ENCODE peak calls at places on chromosomes 12 and 14, in four cellular contexts. M, S, I and Y are unnamed samples.

GRCh38 chr12:68359669-68360068 is 27.5 kb upstream of the MDM1 start:
- DNase-seq in M (no peak), I (no peak), S (no peak), Y (no peak)

GRCh38 chr12:75877588-75878381 is 153.8 kb downstream of the PHLDA1 start:
- DNase-seq in S (no peak), I (no peak), M (no peak), Y (peak; percentile 17)

GRCh38 chr14:104972301-104973211 is 5.6 kb downstream of the AHNAK2 start:
- DNase-seq in M (peak; percentile 74), S (no peak), I (peak; percentile 11), Y (no peak)

GRCh38 chr14:21241218-21241819 is 27.9 kb downstream of the HNRNPC start:
- DNase-seq in S (no peak), M (peak; percentile 22), I (no peak), Y (no peak)

GRCh38 chr12:130835011-130835410 is 4.0 kb downstream of the STX2 start:
- DNase-seq in M (no peak), I (no peak), S (no peak), Y (no peak)

GRCh38 chr14:62329427-62329826 is 567.2 kb downstream of the SNAPC1 start:
- DNase-seq in S (no peak), M (no peak), I (no peak), Y (no peak)

GRCh38 chr12:120689397-120690082 is 2.6 kb downstream of the MLEC start:
- DNase-seq in M (no peak), I (no peak), S (no peak), Y (no peak)

GRCh38 chr12:123801573-123802178 is 39.6 kb downstream of the DNAH10 start:
- DNase-seq in I (no peak), S (peak; percentile 11), M (peak; percentile 43), Y (no peak)

GRCh38 chr14:34665785-34666425 is 36.0 kb upstream of the SNX6 start:
- DNase-seq in S (peak; percentile 92), M (no peak), I (no peak), Y (no peak)

GRCh38 chr14:23154876-23155587 is 28.4 kb downstream of the SLC7A8 start:
- DNase-seq in M (peak; percentile 88), S (peak; percentile 52), I (no peak), Y (no peak)

GRCh38 chr12:1913377-1914115 is 4.9 kb downstream of the CACNA2D4 start:
- DNase-seq in S (no peak), I (no peak), M (peak; percentile 7), Y (no peak)

GRCh38 chr12:122836027-122836921 is 1.0 kb downstream of the HIP1R start:
- DNase-seq in S (no peak), I (peak; percentile 29), M (peak; percentile 47), Y (peak; percentile 23)

GRCh38 chr12:105742567-105742874 is 396.2 kb downstream of the NUAK1 start:
- DNase-seq in I (no peak), S (no peak), M (no peak), Y (no peak)

GRCh38 chr12:39122562-39123204 is 217.3 kb upstream of the CPNE8 start:
- DNase-seq in I (no peak), S (no peak), M (no peak), Y (no peak)

GRCh38 chr14:22630486-22630885 is 13.7 kb downstream of the OR6J1 start:
- DNase-seq in I (no peak), S (no peak), M (peak; percentile 71), Y (no peak)

GRCh38 chr12:103422328-103422727 is 73.4 kb downstream of the C12orf42 start:
- DNase-seq in M (no peak), S (no peak), I (no peak), Y (no peak)

GRCh38 chr12:109680521-109681030 is 33.0 kb upstream of the FAM222A start:
- DNase-seq in I (peak; percentile 35), M (no peak), S (no peak), Y (peak; percentile 22)

GRCh38 chr14:89190779-89191513 is 226.1 kb downstream of the FOXN3 start:
- DNase-seq in I (peak; percentile 91), M (no peak), S (no peak), Y (peak; percentile 92)

GRCh38 chr12:32362892-32363291 is 36.5 kb upstream of the FGD4 start:
- DNase-seq in S (no peak), M (no peak), I (no peak), Y (no peak)

GRCh38 chr12:52054838-52055741 is 3.8 kb downstream of the NR4A1 start:
- DNase-seq in M (no peak), I (no peak), S (no peak), Y (no peak)

GRCh38 chr12:59595097-59595496 is 732 bp upstream of the SLC16A7 start:
- DNase-seq in I (no peak), M (no peak), S (no peak), Y (no peak)